ENCODE peak calls at places on chromosomes 12 and 14, in four cellular contexts. R, O, B and M are unnamed samples.

GRCh38 chr14:73785834-73786631 is 65.6 kb upstream of the PTGR2 start:
- DNase-seq in R (peak), O (peak), B (peak), M (no peak)

GRCh38 chr12:52745554-52745953 is 31.6 kb downstream of the KRT76 start:
- DNase-seq in R (no peak), O (no peak), B (no peak), M (no peak)

GRCh38 chr12:6451348-6452244 is at the start of gene TAPBPL:
- DNase-seq in R (peak), O (peak), B (peak), M (peak)

GRCh38 chr12:96510306-96510764 is 21.0 kb downstream of the CFAP54 start:
- DNase-seq in R (peak), O (no peak), B (no peak), M (no peak)

GRCh38 chr12:19191563-19191962 is 62.0 kb downstream of the PLEKHA5 start:
- DNase-seq in R (no peak), O (no peak), B (no peak), M (no peak)

GRCh38 chr12:30046376-30046775 is 262.6 kb upstream of the TMTC1 start:
- DNase-seq in R (no peak), O (no peak), B (no peak), M (no peak)

GRCh38 chr12:89947437-89948265 is 239.0 kb upstream of the ATP2B1 start:
- DNase-seq in R (no peak), O (no peak), B (no peak), M (no peak)

GRCh38 chr14:21997300-21997699 is 323.7 kb upstream of the OR4E1 start:
- DNase-seq in R (no peak), O (no peak), B (peak), M (no peak)

GRCh38 chr14:85415015-85415712 is 114.8 kb upstream of the FLRT2 start:
- DNase-seq in R (peak), O (no peak), B (no peak), M (no peak)

GRCh38 chr12:120710805-120711296 is 593 bp downstream of the UNC119B start:
- DNase-seq in R (peak), O (no peak), B (peak), M (no peak)

GRCh38 chr12:58148405-58148804 is 207.0 kb downstream of the ATP23 start:
- DNase-seq in R (no peak), O (peak), B (no peak), M (no peak)

GRCh38 chr12:120194226-120194533 is 335 bp downstream of the GCN1 start:
- DNase-seq in R (no peak), O (no peak), B (no peak), M (no peak)

GRCh38 chr14:96811265-96811664 is 14.1 kb downstream of the VRK1 start:
- DNase-seq in R (no peak), O (no peak), B (no peak), M (no peak)

GRCh38 chr14:98950356-98950895 is 321.6 kb downstream of the BCL11B start:
- DNase-seq in R (no peak), O (no peak), B (no peak), M (no peak)

GRCh38 chr12:66693901-66694513 is 15.1 kb upstream of the GRIP1 start:
- DNase-seq in R (no peak), O (peak), B (peak), M (peak)

GRCh38 chr12:55696796-55697462 is 10.8 kb downstream of the ITGA7 start:
- DNase-seq in R (no peak), O (no peak), B (no peak), M (no peak)

GRCh38 chr12:6554990-6555691 is 701 bp downstream of the IFFO1 start:
- DNase-seq in R (no peak), O (no peak), B (no peak), M (no peak)

GRCh38 chr12:57430117-57430930 is 519 bp downstream of the R3HDM2 start:
- DNase-seq in R (peak), O (no peak), B (no peak), M (no peak)

GRCh38 chr12:48160807-48161206 is 3.5 kb upstream of the ASB8 start:
- DNase-seq in R (peak), O (no peak), B (peak), M (no peak)

GRCh38 chr12:26062566-26062965 is 62.3 kb downstream of the BHLHE41 start:
- DNase-seq in R (no peak), O (no peak), B (no peak), M (no peak)